ENCODE peak calls at places on chromosomes 7 and 10, in five cellular contexts. One of them, this sample, is unnamed.

GRCh38 chr7:12257582-12257981 is 46.5 kb downstream of the TMEM106B start:
- DNase-seq in IMR-90: peak; percentile 39
- DNase-seq in AG04450: no peak
- DNase-seq in psoas muscle: no peak
- DNase-seq in stomach: no peak
- DNase-seq in this sample: no peak

GRCh38 chr7:20407585-20408466 is 77.1 kb downstream of the ITGB8 start:
- DNase-seq in IMR-90: peak; percentile 43
- DNase-seq in AG04450: no peak
- DNase-seq in psoas muscle: no peak
- DNase-seq in stomach: peak; percentile 36
- DNase-seq in this sample: peak; percentile 29

GRCh38 chr7:41256186-41256945 is 446.5 kb downstream of the INHBA start:
- DNase-seq in IMR-90: peak; percentile 59
- DNase-seq in AG04450: no peak
- DNase-seq in psoas muscle: no peak
- DNase-seq in stomach: no peak
- DNase-seq in this sample: no peak

GRCh38 chr10:11178606-11179221 is 161.0 kb downstream of the CELF2 start:
- DNase-seq in IMR-90: peak; percentile 61
- DNase-seq in AG04450: no peak
- DNase-seq in psoas muscle: no peak
- DNase-seq in stomach: peak; percentile 47
- DNase-seq in this sample: peak; percentile 27

GRCh38 chr10:90847436-90847835 is 10.4 kb downstream of the HTR7 start:
- DNase-seq in IMR-90: peak; percentile 37
- DNase-seq in AG04450: no peak
- DNase-seq in psoas muscle: no peak
- DNase-seq in stomach: no peak
- DNase-seq in this sample: peak; percentile 33

GRCh38 chr7:150388709-150389531 is 9.8 kb downstream of the ZNF775 start:
- DNase-seq in IMR-90: peak; percentile 65
- DNase-seq in AG04450: no peak
- DNase-seq in psoas muscle: peak; percentile 93
- DNase-seq in stomach: peak; percentile 75
- DNase-seq in this sample: peak; percentile 97

GRCh38 chr10:8844141-8844540 is 789.7 kb downstream of the GATA3 start:
- DNase-seq in IMR-90: no peak
- DNase-seq in AG04450: no peak
- DNase-seq in psoas muscle: no peak
- DNase-seq in stomach: no peak
- DNase-seq in this sample: no peak

GRCh38 chr10:69061305-69062161 is 26.4 kb upstream of the SRGN start:
- DNase-seq in IMR-90: peak; percentile 100
- DNase-seq in AG04450: peak; percentile 97
- DNase-seq in psoas muscle: peak; percentile 75
- DNase-seq in stomach: peak; percentile 38
- DNase-seq in this sample: peak; percentile 70

GRCh38 chr7:78095549-78095948 is 297.0 kb downstream of the PHTF2 start:
- DNase-seq in IMR-90: peak; percentile 83
- DNase-seq in AG04450: no peak
- DNase-seq in psoas muscle: no peak
- DNase-seq in stomach: no peak
- DNase-seq in this sample: no peak

GRCh38 chr7:157689269-157690057 is 352.7 kb downstream of the DNAJB6 start:
- DNase-seq in IMR-90: no peak
- DNase-seq in AG04450: no peak
- DNase-seq in psoas muscle: no peak
- DNase-seq in stomach: peak; percentile 16
- DNase-seq in this sample: no peak

GRCh38 chr10:78696791-78697420 is 371.9 kb upstream of the ZMIZ1 start:
- DNase-seq in IMR-90: no peak
- DNase-seq in AG04450: no peak
- DNase-seq in psoas muscle: no peak
- DNase-seq in stomach: no peak
- DNase-seq in this sample: no peak

DNA sequence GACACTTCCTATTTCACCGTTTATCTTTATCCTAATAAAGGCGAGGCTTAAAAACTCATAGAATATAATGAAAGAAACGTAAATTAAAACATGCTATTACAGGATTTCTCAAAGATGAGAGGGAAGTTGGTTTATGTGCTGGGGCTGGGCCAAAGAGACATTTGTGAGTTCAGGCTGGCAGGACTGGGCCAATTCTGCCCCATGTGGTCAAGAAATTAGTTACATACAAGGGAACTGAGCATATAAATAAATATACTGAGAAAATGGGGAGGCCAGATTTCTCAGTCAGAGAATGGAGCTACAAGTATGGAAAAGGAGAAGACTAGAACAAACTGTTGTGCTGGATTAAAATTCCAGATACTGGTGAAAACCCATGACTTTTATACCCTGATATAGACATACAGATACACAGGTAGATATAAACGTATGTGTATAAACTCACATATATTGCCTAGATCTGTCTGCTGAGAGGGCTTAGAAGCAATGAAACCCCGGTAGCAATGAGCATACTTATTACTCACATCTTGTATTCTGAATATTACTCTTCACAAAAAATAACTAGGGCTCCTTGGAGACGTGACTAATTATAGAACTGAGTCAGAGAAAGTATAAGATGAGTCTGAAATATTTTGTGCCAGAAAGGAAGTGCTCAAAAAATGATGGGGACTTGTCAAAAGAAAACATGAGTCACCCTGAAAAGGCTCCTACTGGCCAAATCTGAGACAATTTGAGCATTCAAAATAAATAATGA is 155.7 kb upstream of the FGFR2 start:
- DNase-seq in IMR-90: peak; percentile 87
- DNase-seq in AG04450: no peak
- DNase-seq in psoas muscle: no peak
- DNase-seq in stomach: no peak
- DNase-seq in this sample: no peak
- TF ChIP-seq CTCF in IMR-90: peak; percentile 48
- TF ChIP-seq CTCF in AG04450: peak; percentile 49
- TF ChIP-seq CTCF in psoas muscle: peak; percentile 15
- TF ChIP-seq CTCF in stomach: no peak
- TF ChIP-seq CTCF in this sample: no peak

GRCh38 chr7:152313879-152314604 is 121.8 kb downstream of the KMT2C start:
- DNase-seq in IMR-90: peak; percentile 79
- DNase-seq in AG04450: peak; percentile 29
- DNase-seq in psoas muscle: no peak
- DNase-seq in stomach: no peak
- DNase-seq in this sample: no peak
- H3K4me3 ChIP-seq in IMR-90: no peak overlapping the region
- H3K4me3 ChIP-seq in AG04450: no peak overlapping the region
- H3K4me3 ChIP-seq in psoas muscle: peak overlapping the region; percentile 12
- H3K4me3 ChIP-seq in stomach: no peak overlapping the region
- H3K4me3 ChIP-seq in this sample: peak overlapping the region; percentile 34

DNA sequence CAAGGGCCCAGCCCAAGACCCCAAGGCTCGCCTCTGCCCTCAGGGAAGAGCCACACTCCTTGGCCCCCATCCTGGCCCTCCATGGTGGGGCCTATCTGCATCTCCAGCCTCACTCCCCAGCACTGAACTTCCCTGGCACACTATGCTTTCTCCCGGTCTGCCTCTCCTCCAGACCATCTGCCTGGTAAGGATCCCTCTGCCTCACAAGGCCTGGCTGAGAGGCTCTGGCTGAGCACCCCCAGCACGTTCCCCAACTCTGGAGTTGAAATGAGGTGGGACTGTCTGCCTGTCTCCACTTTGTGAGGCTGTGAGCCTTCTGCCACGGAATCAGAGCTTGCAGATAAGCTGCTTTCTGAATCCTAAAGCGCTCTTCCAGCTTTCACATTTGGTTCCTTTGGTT is 220.7 kb downstream of the TNS3 start:
- DNase-seq in IMR-90: no peak
- DNase-seq in AG04450: no peak
- DNase-seq in psoas muscle: no peak
- DNase-seq in stomach: peak; percentile 13
- DNase-seq in this sample: no peak
- H3K27ac ChIP-seq in IMR-90: no peak overlapping the region
- H3K27ac ChIP-seq in AG04450: peak overlapping the region; percentile 40
- H3K27ac ChIP-seq in psoas muscle: no peak overlapping the region
- H3K27ac ChIP-seq in stomach: no peak overlapping the region
- H3K27ac ChIP-seq in this sample: no peak overlapping the region

GRCh38 chr7:100132697-100133137 is 6.0 kb downstream of the MBLAC1 start:
- DNase-seq in IMR-90: peak; percentile 66
- DNase-seq in AG04450: no peak
- DNase-seq in psoas muscle: no peak
- DNase-seq in stomach: peak; percentile 72
- DNase-seq in this sample: peak; percentile 59

GRCh38 chr7:100141554-100141949 is 7.2 kb upstream of the LAMTOR4 start:
- DNase-seq in IMR-90: no peak
- DNase-seq in AG04450: no peak
- DNase-seq in psoas muscle: no peak
- DNase-seq in stomach: no peak
- DNase-seq in this sample: no peak

GRCh38 chr7:100142461-100142860 is 6.3 kb upstream of the LAMTOR4 start:
- DNase-seq in IMR-90: no peak
- DNase-seq in AG04450: no peak
- DNase-seq in psoas muscle: no peak
- DNase-seq in stomach: no peak
- DNase-seq in this sample: no peak

GRCh38 chr7:100132126-100132525 is 5.4 kb downstream of the MBLAC1 start:
- DNase-seq in IMR-90: no peak
- DNase-seq in AG04450: no peak
- DNase-seq in psoas muscle: no peak
- DNase-seq in stomach: no peak
- DNase-seq in this sample: no peak

GRCh38 chr7:100137851-100138760 is 10.6 kb upstream of the LAMTOR4 start:
- DNase-seq in IMR-90: no peak
- DNase-seq in AG04450: no peak
- DNase-seq in psoas muscle: no peak
- DNase-seq in stomach: peak; percentile 63
- DNase-seq in this sample: no peak
- TF ChIP-seq CTCF in IMR-90: no peak
- TF ChIP-seq CTCF in AG04450: no peak
- TF ChIP-seq CTCF in psoas muscle: no peak
- TF ChIP-seq CTCF in stomach: no peak
- TF ChIP-seq CTCF in this sample: no peak

GRCh38 chr10:29857843-29858242 is 201.5 kb downstream of the JCAD start:
- DNase-seq in IMR-90: no peak
- DNase-seq in AG04450: no peak
- DNase-seq in psoas muscle: no peak
- DNase-seq in stomach: no peak
- DNase-seq in this sample: no peak

GRCh38 chr10:29860159-29860558 is 199.2 kb downstream of the JCAD start:
- DNase-seq in IMR-90: peak; percentile 12
- DNase-seq in AG04450: no peak
- DNase-seq in psoas muscle: no peak
- DNase-seq in stomach: no peak
- DNase-seq in this sample: no peak

GRCh38 chr10:29856295-29856694 is 203.1 kb downstream of the JCAD start:
- DNase-seq in IMR-90: no peak
- DNase-seq in AG04450: no peak
- DNase-seq in psoas muscle: no peak
- DNase-seq in stomach: no peak
- DNase-seq in this sample: no peak

GRCh38 chr10:29859521-29860130 is 199.8 kb downstream of the JCAD start:
- DNase-seq in IMR-90: peak; percentile 21
- DNase-seq in AG04450: no peak
- DNase-seq in psoas muscle: no peak
- DNase-seq in stomach: no peak
- DNase-seq in this sample: no peak

DNA sequence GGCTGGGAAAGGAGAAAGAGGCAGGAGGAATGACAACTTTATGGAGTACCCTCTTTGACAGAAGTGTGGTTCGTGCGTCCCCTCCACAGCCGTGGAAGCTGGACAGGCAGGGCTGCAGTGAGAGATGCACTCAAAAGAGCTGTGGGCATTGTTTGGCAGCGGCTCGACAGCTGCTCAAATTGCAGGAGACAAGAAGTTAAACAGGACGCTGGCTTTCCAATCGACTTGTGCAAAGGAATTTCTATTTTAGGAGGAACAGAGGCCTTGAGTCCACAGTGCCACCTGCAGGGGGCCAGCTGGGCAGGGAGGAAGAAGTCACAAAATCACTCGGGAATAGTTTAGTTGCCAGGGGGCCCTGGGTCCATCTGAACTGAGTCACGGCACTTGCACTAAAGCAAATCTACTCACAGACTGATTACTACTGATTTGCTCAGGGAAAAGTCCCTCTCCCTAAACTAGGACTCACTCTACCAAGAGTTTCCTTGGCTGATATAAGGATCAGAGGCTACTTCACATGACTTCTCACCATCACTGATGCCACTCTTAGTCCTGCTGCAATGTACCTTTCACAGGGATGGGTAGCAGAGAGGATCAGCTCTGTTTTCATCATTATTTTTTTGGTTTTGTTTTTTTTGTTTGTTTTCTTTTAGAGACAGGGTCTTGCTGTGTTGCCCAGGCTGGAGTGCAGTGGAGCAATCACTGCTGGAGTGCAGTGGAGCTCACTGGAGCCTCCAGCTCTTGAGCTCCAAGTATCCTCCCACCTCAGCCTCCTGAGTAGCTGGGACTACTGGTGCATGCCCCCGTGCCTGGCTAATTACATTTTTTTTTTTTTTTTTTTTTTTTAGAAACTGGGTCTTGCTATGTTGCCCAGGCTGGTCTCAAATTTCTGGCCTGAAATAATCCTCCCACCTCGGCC is 200.8 kb downstream of the JCAD start:
- DNase-seq in IMR-90: peak; percentile 82
- DNase-seq in AG04450: peak; percentile 36
- DNase-seq in psoas muscle: peak; percentile 86
- DNase-seq in stomach: peak; percentile 57
- DNase-seq in this sample: peak; percentile 61
- H3K4me3 ChIP-seq in IMR-90: no peak overlapping the region
- H3K4me3 ChIP-seq in AG04450: no peak overlapping the region
- H3K4me3 ChIP-seq in psoas muscle: peak overlapping the region; percentile 22
- H3K4me3 ChIP-seq in stomach: no peak overlapping the region
- H3K4me3 ChIP-seq in this sample: no peak overlapping the region

DNA sequence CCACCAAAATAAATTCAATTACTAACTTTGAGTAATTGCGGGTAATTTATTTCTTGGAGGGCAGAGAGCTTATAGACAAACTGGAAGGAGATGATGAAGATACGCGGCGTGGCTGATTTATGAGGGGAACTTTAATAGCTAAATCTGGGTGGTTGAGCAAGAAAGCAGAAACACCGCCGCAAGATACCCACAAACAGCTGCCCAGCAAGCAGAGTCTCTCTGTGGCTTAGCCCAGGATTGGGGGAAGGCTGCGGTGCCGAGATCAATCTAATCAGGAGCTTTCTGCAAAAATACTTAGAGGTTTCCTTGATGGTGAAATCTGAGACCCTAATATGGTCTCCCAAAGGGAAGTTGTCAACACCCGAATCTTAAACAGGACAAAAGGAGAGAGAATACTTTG is 94.9 kb upstream of the MGMT start:
- DNase-seq in IMR-90: no peak
- DNase-seq in AG04450: no peak
- DNase-seq in psoas muscle: no peak
- DNase-seq in stomach: no peak
- DNase-seq in this sample: no peak
- H3K27ac ChIP-seq in IMR-90: no peak overlapping the region
- H3K27ac ChIP-seq in AG04450: no peak overlapping the region
- H3K27ac ChIP-seq in psoas muscle: no peak overlapping the region
- H3K27ac ChIP-seq in stomach: no peak overlapping the region
- H3K27ac ChIP-seq in this sample: no peak overlapping the region